ENCODE peak calls at places on chromosome 15, in four cellular contexts. A, T, K and O are unnamed samples.

GRCh38 chr15:79003301-79003700 is 58.5 kb upstream of the CTSH start:
- DNase-seq in A (no peak), K (no peak), T (no peak), O (no peak)

GRCh38 chr15:89457086-89457485 is 39.3 kb downstream of the RHCG start:
- DNase-seq in A (no peak), K (peak; percentile 62), T (no peak), O (no peak)

GRCh38 chr15:100705841-100706240 is 103.5 kb downstream of the ASB7 start:
- DNase-seq in K (no peak), T (no peak), A (no peak), O (no peak)

GRCh38 chr15:89121414-89121813 is 33.2 kb downstream of the ABHD2 start:
- DNase-seq in A (no peak), T (no peak), K (no peak), O (no peak)

GRCh38 chr15:75455982-75456531 is 4.6 kb upstream of the SIN3A start:
- DNase-seq in K (peak; percentile 68), T (no peak), A (no peak), O (peak; percentile 82)

GRCh38 chr15:75597667-75598341 is 18.7 kb upstream of the PTPN9 start:
- DNase-seq in K (peak; percentile 25), T (no peak), A (no peak), O (peak; percentile 79)

GRCh38 chr15:78350058-78350457 is 9.9 kb downstream of the CRABP1 start:
- DNase-seq in A (no peak), K (no peak), T (no peak), O (no peak)

GRCh38 chr15:87623832-87624231 is 632.7 kb downstream of the NTRK3 start:
- DNase-seq in K (peak; percentile 3), A (no peak), T (no peak), O (peak; percentile 21)

GRCh38 chr15:95565201-95565600 is 765.3 kb upstream of the NR2F2 start:
- DNase-seq in T (no peak), K (no peak), A (no peak), O (no peak)

GRCh38 chr15:90638241-90638691 is 78.9 kb upstream of the BLM start:
- DNase-seq in T (no peak), A (no peak), K (no peak), O (no peak)

GRCh38 chr15:67584157-67584556 is 41.7 kb downstream of the MAP2K5 start:
- DNase-seq in T (no peak), A (no peak), K (no peak), O (no peak)

GRCh38 chr15:63474810-63475316 is 29.5 kb upstream of the USP3 start:
- DNase-seq in T (no peak), K (peak; percentile 98), A (no peak), O (peak; percentile 41)

GRCh38 chr15:63473749-63473998 is 30.7 kb upstream of the USP3 start:
- DNase-seq in K (no peak), A (no peak), T (no peak), O (peak; percentile 33)

GRCh38 chr15:63473007-63473748 is 31.2 kb upstream of the USP3 start:
- DNase-seq in A (no peak), K (peak; percentile 89), T (no peak), O (peak; percentile 64)

GRCh38 chr15:63475670-63476069 is 28.7 kb upstream of the USP3 start:
- DNase-seq in A (no peak), T (no peak), K (no peak), O (no peak)

DNA sequence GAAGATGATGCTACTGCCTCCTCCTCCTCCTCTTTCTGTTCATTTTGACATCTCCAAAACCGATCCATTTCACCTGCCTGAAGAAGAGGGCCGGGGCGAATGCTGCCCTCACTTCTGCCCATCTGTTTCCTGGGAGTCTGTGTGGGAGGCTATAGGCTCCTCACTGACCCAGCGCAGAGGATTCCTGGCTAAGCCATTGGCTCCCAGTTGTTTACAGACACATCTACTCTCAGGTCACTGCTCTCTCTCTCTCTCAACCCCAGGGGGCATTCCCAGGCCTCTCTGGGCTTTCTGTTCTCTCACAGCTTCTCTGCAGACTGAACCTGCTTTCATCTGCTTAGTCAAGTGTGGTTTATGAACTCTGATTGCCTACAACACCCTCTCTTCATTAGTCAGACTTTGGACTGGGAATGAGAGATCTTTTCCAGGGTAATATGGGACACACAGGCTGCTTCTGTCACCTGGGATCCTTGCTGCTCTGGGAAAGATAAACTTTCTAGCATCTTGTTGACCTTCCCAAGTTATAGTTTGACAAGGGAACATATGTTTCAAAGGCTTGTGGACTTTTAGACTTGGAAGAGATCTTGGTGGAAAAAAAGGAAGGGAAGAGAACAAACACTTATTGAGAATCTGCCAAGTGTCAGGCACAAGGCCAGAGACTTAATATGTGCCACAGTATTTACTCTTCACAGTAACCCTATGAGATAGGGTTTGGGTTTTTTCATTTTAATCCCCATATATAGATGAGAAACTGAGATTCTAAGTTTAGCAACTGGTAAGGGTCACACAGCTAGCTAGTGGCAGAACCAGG is 30.2 kb upstream of the USP3 start:
- DNase-seq in K (peak; percentile 95), A (no peak), T (no peak), O (peak; percentile 82)
- TF ChIP-seq CTCF in K (no peak), A (no peak), T (no peak), O (no peak)

GRCh38 chr15:47988564-47988963 is 132.2 kb upstream of the SLC24A5 start:
- DNase-seq in K (no peak), A (no peak), T (no peak), O (no peak)
- TF ChIP-seq CTCF in K (peak; percentile 3), A (no peak), T (no peak), O (no peak)

GRCh38 chr15:44426975-44427755 is at the start of gene CTDSPL2:
- DNase-seq in A (peak; percentile 97), K (peak; percentile 98), T (peak; percentile 92), O (peak; percentile 96)

DNA sequence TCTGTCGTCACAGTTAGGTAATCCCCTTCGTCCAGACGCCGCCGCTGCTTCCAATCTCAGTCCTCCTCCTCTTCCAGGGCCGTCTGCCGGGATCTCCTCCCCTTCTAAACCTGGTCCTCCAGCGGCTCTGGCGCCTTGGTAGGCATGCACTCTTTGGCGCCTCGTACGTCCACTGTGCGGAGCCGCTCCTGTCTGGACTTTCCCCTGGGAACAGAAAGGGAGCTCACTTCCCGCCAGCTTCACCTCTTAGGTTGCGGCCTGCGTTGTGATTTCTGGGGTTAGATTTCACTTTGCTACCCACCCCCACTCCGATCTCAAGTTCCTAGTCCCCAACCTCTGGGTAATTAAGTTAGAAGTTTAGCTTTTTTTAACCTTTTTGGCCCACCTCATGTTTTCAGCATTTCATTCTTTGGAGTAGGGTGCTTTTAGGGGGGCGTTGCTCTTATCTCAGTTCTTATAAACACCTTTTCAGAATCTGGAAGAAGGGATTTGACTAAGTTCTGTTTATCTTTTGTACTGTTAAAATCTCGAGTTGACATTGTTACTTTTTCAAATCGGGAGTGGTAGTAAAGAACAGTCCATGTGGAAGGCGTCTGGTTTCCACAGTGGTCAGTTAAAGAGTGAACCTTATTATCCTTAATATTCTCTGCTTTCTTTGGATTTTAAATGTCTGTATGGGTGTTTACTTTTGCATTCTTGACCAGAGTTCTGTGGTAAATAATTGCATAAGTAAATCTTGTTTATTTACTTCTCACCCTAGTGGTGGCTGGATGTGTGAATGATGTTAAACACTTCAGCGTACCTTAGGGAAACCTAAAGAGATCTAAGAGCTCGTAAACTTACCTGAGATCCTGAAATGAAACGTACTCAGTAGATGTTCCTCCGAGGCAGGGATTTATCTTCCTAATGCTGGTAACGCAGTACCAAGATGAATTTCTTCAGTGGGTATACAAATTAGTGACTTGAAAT is 611 bp downstream of the CTDSPL2 start:
- DNase-seq in A (no peak), K (peak; percentile 54), T (no peak), O (no peak)
- TF ChIP-seq CTCF in A (no peak), K (no peak), T (no peak), O (no peak)

GRCh38 chr15:32104061-32104980 is 74.0 kb downstream of the CHRNA7 start:
- DNase-seq in T (no peak), A (no peak), K (no peak), O (no peak)
- TF ChIP-seq CTCF in T (no peak), A (no peak), K (no peak), O (no peak)